ENCODE peak calls at places on chromosomes 3 and 15, in five cellular contexts. W, C, H, V and S are unnamed samples.

GRCh38 chr3:126186749-126187148 is 6.4 kb upstream of the ALDH1L1 start:
- DNase-seq in W (no peak), C (no peak), H (no peak), V (no peak), S (no peak)

GRCh38 chr3:99878005-99878404 is 60.3 kb downstream of the CMSS1 start:
- DNase-seq in W (peak; percentile 51), C (no peak), H (no peak), V (peak; percentile 32), S (peak; percentile 67)

GRCh38 chr3:197394464-197395321 is 96.3 kb upstream of the DLG1 start:
- DNase-seq in W (peak; percentile 78), C (no peak), H (peak; percentile 96), V (peak; percentile 33), S (no peak)

GRCh38 chr3:40312661-40313226 is 3.2 kb downstream of the EIF1B start:
- DNase-seq in W (no peak), C (no peak), H (no peak), V (peak; percentile 50), S (no peak)

GRCh38 chr3:128911911-128912310 is 32.5 kb downstream of the ACAD9 start:
- DNase-seq in W (no peak), C (no peak), H (no peak), V (no peak), S (no peak)

GRCh38 chr3:121152573-121152972 is 244.6 kb downstream of the STXBP5L start:
- DNase-seq in W (peak; percentile 33), C (no peak), H (no peak), V (no peak), S (peak; percentile 2)

GRCh38 chr3:49785565-49786356 is 581 bp downstream of the IP6K1 start:
- DNase-seq in W (no peak), C (no peak), H (no peak), V (no peak), S (no peak)

GRCh38 chr3:168241156-168241555 is 145.4 kb upstream of the GOLIM4 start:
- DNase-seq in W (no peak), C (no peak), H (no peak), V (no peak), S (no peak)

GRCh38 chr3:178385280-178385952 is 150.8 kb upstream of the KCNMB2 start:
- DNase-seq in W (peak; percentile 3), C (peak; percentile 50), H (no peak), V (peak; percentile 19), S (peak; percentile 1)

GRCh38 chr15:66068801-66069200 is 184.7 kb downstream of the MEGF11 start:
- DNase-seq in W (no peak), C (no peak), H (no peak), V (no peak), S (no peak)

GRCh38 chr3:87006844-87007439 is 16.0 kb upstream of the VGLL3 start:
- DNase-seq in W (no peak), C (no peak), H (no peak), V (no peak), S (no peak)

GRCh38 chr3:53464424-53464823 is 30.0 kb upstream of the CACNA1D start:
- DNase-seq in W (peak; percentile 18), C (no peak), H (no peak), V (no peak), S (peak; percentile 29)

GRCh38 chr3:165748094-165748493 is 89.1 kb downstream of the BCHE start:
- DNase-seq in W (no peak), C (no peak), H (no peak), V (no peak), S (no peak)

GRCh38 chr3:49617390-49618013 is 56.6 kb upstream of the APEH start:
- DNase-seq in W (no peak), C (no peak), H (no peak), V (no peak), S (no peak)

GRCh38 chr3:33134026-33134625 is 20.3 kb downstream of the CRTAP start:
- DNase-seq in W (no peak), C (no peak), H (no peak), V (no peak), S (no peak)

GRCh38 chr3:13500133-13500885 is 20.2 kb downstream of the HDAC11 start:
- DNase-seq in W (no peak), C (peak; percentile 84), H (no peak), V (peak; percentile 81), S (no peak)

GRCh38 chr3:170726976-170727661 is 141.2 kb upstream of the SLC7A14 start:
- DNase-seq in W (no peak), C (no peak), H (no peak), V (peak; percentile 51), S (no peak)

GRCh38 chr15:88465633-88466219 is 1.5 kb downstream of the MRPL46 start:
- DNase-seq in W (no peak), C (no peak), H (no peak), V (no peak), S (peak; percentile 93)

GRCh38 chr15:59725172-59725486 is 36.0 kb upstream of the BNIP2 start:
- DNase-seq in W (no peak), C (no peak), H (no peak), V (no peak), S (no peak)

GRCh38 chr15:100849021-100849831 is 30.4 kb upstream of the ALDH1A3 start:
- DNase-seq in W (no peak), C (peak; percentile 40), H (no peak), V (peak; percentile 41), S (no peak)

GRCh38 chr15:67180035-67180434 is 74.4 kb downstream of the AAGAB start:
- DNase-seq in W (no peak), C (no peak), H (no peak), V (no peak), S (no peak)

GRCh38 chr3:122794779-122795673 is at the start of gene SLC49A4:
- DNase-seq in W (peak; percentile 46), C (peak; percentile 93), H (peak; percentile 27), V (peak; percentile 88), S (peak; percentile 65)

GRCh38 chr15:75661041-75661778 is 13.5 kb downstream of the SNX33 start:
- DNase-seq in W (no peak), C (peak; percentile 64), H (no peak), V (no peak), S (peak; percentile 45)
- TF ChIP-seq POLR2A in W (no peak), C (no peak), H (no peak), V (no peak), S (no peak)

GRCh38 chr3:194772241-194773000 is 86.7 kb downstream of the FAM43A start:
- DNase-seq in W (no peak), C (no peak), H (no peak), V (no peak), S (no peak)

GRCh38 chr3:194775266-194775665 is 89.6 kb downstream of the FAM43A start:
- DNase-seq in W (no peak), C (no peak), H (no peak), V (no peak), S (no peak)

GRCh38 chr3:194773666-194774455 is 88.2 kb downstream of the FAM43A start:
- DNase-seq in W (no peak), C (no peak), H (no peak), V (no peak), S (no peak)

GRCh38 chr3:194775731-194776130 is 90.0 kb downstream of the FAM43A start:
- DNase-seq in W (no peak), C (no peak), H (no peak), V (no peak), S (no peak)

GRCh38 chr3:194773216-194773615 is 87.5 kb downstream of the FAM43A start:
- DNase-seq in W (no peak), C (no peak), H (no peak), V (no peak), S (no peak)
- TF ChIP-seq ZNF274 in W (no peak), C (no peak), H (no peak), V (no peak), S (no peak)

GRCh38 chr3:101852315-101852714 is 3.0 kb downstream of the NFKBIZ start:
- DNase-seq in W (no peak), C (no peak), H (no peak), V (no peak), S (no peak)
- TF ChIP-seq POLR2A in W (no peak), C (no peak), H (no peak), V (no peak), S (no peak)

GRCh38 chr3:113560845-113561623 is 28.7 kb downstream of the SIDT1 start:
- DNase-seq in W (no peak), C (no peak), H (no peak), V (no peak), S (no peak)
- TF ChIP-seq ZNF274 in W (no peak), C (no peak), H (no peak), V (no peak), S (no peak)

DNA sequence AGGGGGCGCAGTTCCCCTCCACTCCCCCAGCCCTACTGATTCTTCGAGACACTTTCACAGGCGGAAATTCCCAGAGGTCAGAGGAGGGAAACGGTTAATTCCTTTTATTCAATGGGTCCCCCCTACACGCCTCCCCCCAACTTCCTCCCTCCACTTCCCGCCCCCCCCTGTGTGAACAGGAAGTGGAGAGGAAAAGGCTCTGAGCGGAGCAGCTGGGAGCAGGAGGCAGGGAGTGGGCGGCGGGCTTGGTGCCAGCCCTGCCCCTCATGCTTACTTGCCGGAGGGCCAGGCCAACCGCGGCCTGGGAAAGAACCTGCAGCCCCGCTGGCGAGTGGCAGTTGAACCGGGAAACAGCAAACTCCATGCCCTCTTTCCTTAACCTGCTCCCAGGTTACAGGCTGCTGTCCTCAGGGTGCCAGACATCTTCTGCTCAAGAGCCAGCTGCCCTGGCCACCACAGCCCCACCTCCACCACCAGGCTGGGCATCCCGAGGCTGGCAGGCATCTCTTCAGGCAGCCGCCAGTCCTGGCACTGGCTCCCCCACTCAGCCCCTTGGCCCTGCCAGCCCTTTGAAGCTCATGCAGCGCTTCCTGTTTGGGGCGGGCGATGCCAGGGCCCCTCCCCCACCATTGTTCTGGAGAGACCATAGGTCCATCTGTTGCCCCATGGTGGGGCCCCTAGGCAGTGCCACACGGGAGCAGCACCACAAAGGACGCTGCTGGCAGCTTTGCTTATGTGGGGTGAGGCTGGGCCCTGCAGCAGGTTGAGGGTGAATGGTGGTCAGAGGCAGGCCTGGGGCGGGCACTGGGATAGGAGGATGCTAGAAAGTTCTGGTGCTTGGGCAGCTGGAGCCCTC is 12.9 kb downstream of the VPS18 start:
- DNase-seq in W (no peak), C (no peak), H (no peak), V (peak; percentile 57), S (no peak)
- TF ChIP-seq POLR2A in W (no peak), C (no peak), H (peak; percentile 25), V (no peak), S (no peak)

GRCh38 chr3:41742127-41742526 is 219.8 kb downstream of the ULK4 start:
- DNase-seq in W (no peak), C (no peak), H (no peak), V (no peak), S (no peak)

GRCh38 chr3:41746215-41746614 is 215.7 kb downstream of the ULK4 start:
- DNase-seq in W (no peak), C (no peak), H (no peak), V (no peak), S (no peak)

GRCh38 chr3:41740374-41740773 is 221.5 kb downstream of the ULK4 start:
- DNase-seq in W (no peak), C (no peak), H (no peak), V (no peak), S (no peak)
- TF ChIP-seq ZNF274 in W (no peak), C (no peak), H (no peak), V (no peak), S (no peak)

GRCh38 chr3:125121246-125122010 is 65.6 kb upstream of the HEG1 start:
- DNase-seq in W (no peak), C (no peak), H (peak; percentile 60), V (no peak), S (no peak)
- TF ChIP-seq POLR2A in W (no peak), C (no peak), H (no peak), V (no peak), S (no peak)